ENCODE peak calls at places on chromosomes 16 and 17, in six cellular contexts. Z is tibial artery, B is psoas muscle, K is colonic mucosa, Y is left ventricle myocardium inferior, J is coronary artery. S is an unnamed sample.

GRCh38 chr17:8253801-8254200 is 4.7 kb downstream of the PFAS start:
- DNase-seq in Z (no peak), B (no peak), K (peak), Y (no peak), J (no peak), S (no peak)

GRCh38 chr17:4789951-4790704 is 1.4 kb downstream of the GLTPD2 start:
- DNase-seq in Z (peak), B (peak), K (peak), Y (peak), J (peak), S (peak)

GRCh38 chr16:853981-854807 is 53.7 kb upstream of the GNG13 start:
- DNase-seq in Z (no peak), B (no peak), K (no peak), Y (no peak), J (no peak), S (no peak)

GRCh38 chr17:47145351-47145750 is 43.7 kb downstream of the CDC27 start:
- DNase-seq in Z (no peak), B (no peak), K (no peak), Y (no peak), J (no peak), S (no peak)

GRCh38 chr17:74426551-74427047 is 5.3 kb upstream of the GPRC5C start:
- DNase-seq in Z (no peak), B (no peak), K (no peak), Y (no peak), J (no peak), S (no peak)

GRCh38 chr16:87108941-87109340 is 208.3 kb downstream of the C16orf95 start:
- DNase-seq in Z (no peak), B (no peak), K (no peak), Y (no peak), J (no peak), S (no peak)

GRCh38 chr17:73786286-73786743 is 142.1 kb upstream of the SDK2 start:
- DNase-seq in Z (no peak), B (no peak), K (peak), Y (no peak), J (no peak), S (no peak)

GRCh38 chr16:30903002-30903401 is 6.6 kb downstream of the CTF1 start:
- DNase-seq in Z (no peak), B (no peak), K (no peak), Y (no peak), J (no peak), S (no peak)

GRCh38 chr16:53414381-53414780 is 19.9 kb upstream of the RBL2 start:
- DNase-seq in Z (no peak), B (no peak), K (no peak), Y (no peak), J (no peak), S (no peak)

GRCh38 chr16:31083081-31083480 is 5.7 kb downstream of the PRSS53 start:
- DNase-seq in Z (no peak), B (no peak), K (no peak), Y (no peak), J (no peak), S (no peak)

GRCh38 chr16:27759301-27759871 is 209.4 kb downstream of the KATNIP start:
- DNase-seq in Z (no peak), B (no peak), K (no peak), Y (no peak), J (no peak), S (no peak)

GRCh38 chr16:6682142-6682811 is 650.4 kb upstream of the RBFOX1 start:
- DNase-seq in Z (peak), B (no peak), K (peak), Y (no peak), J (no peak), S (no peak)

GRCh38 chr17:62628845-62629555 is 1.5 kb downstream of the MRC2 start:
- DNase-seq in Z (no peak), B (peak), K (no peak), Y (no peak), J (no peak), S (no peak)

GRCh38 chr17:83096401-83097220 is 17.2 kb downstream of the METRNL start:
- DNase-seq in Z (no peak), B (no peak), K (peak), Y (no peak), J (no peak), S (no peak)

GRCh38 chr17:39166437-39167335 is 725 bp upstream of the ARL5C start:
- DNase-seq in Z (no peak), B (no peak), K (no peak), Y (no peak), J (no peak), S (no peak)

GRCh38 chr16:72467157-72467759 is 295.3 kb upstream of the PMFBP1 start:
- DNase-seq in Z (no peak), B (no peak), K (no peak), Y (no peak), J (no peak), S (no peak)

GRCh38 chr17:27579897-27580321 is 51.1 kb upstream of the LGALS9 start:
- DNase-seq in Z (no peak), B (no peak), K (no peak), Y (no peak), J (no peak), S (no peak)

GRCh38 chr17:75842963-75843576 is 1.1 kb downstream of the UNC13D start:
- DNase-seq in Z (no peak), B (no peak), K (no peak), Y (no peak), J (no peak), S (no peak)

GRCh38 chr16:17749706-17750105 is 278.9 kb upstream of the XYLT1 start:
- DNase-seq in Z (no peak), B (no peak), K (no peak), Y (no peak), J (no peak), S (no peak)

GRCh38 chr16:85316321-85316919 is 204.1 kb upstream of the CIBAR2 start:
- DNase-seq in Z (no peak), B (peak), K (peak), Y (peak), J (no peak), S (no peak)

GRCh38 chr17:63702223-63702577 is 2.3 kb upstream of the LIMD2 start:
- DNase-seq in Z (no peak), B (no peak), K (peak), Y (no peak), J (no peak), S (no peak)

GRCh38 chr17:77863814-77864161 is 94.7 kb upstream of the TNRC6C start:
- DNase-seq in Z (peak), B (peak), K (peak), Y (peak), J (no peak), S (no peak)

GRCh38 chr17:880074-880870 is 98.1 kb downstream of the MRM3 start:
- DNase-seq in Z (no peak), B (no peak), K (no peak), Y (no peak), J (no peak), S (no peak)

GRCh38 chr16:25051446-25052160 is 36.4 kb upstream of the ARHGAP17 start:
- DNase-seq in Z (no peak), B (no peak), K (no peak), Y (no peak), J (no peak), S (no peak)

GRCh38 chr16:86071611-86072240 is 172.8 kb downstream of the IRF8 start:
- DNase-seq in Z (no peak), B (no peak), K (no peak), Y (no peak), J (no peak), S (no peak)

GRCh38 chr17:39018267-39019134 is 51.3 kb upstream of the FBXO47 start:
- DNase-seq in Z (no peak), B (no peak), K (no peak), Y (no peak), J (no peak), S (no peak)

GRCh38 chr17:45319239-45319703 is 2.5 kb upstream of the MAP3K14 start:
- DNase-seq in Z (no peak), B (no peak), K (peak), Y (no peak), J (no peak), S (no peak)

GRCh38 chr16:58684001-58684353 is 593 bp downstream of the SLC38A7 start:
- DNase-seq in Z (no peak), B (no peak), K (no peak), Y (peak), J (no peak), S (no peak)

GRCh38 chr16:30353438-30354129 is 1.5 kb downstream of the CD2BP2 start:
- DNase-seq in Z (no peak), B (no peak), K (no peak), Y (no peak), J (no peak), S (no peak)

GRCh38 chr16:48959204-48959603 is 322.4 kb downstream of the CBLN1 start:
- DNase-seq in Z (no peak), B (no peak), K (no peak), Y (no peak), J (no peak), S (no peak)

GRCh38 chr17:16446338-16446983 is 31.1 kb downstream of the TRPV2 start:
- DNase-seq in Z (no peak), B (no peak), K (no peak), Y (no peak), J (no peak), S (no peak)

GRCh38 chr17:74478369-74479100 is 12.1 kb downstream of the CD300A start:
- DNase-seq in Z (no peak), B (no peak), K (no peak), Y (no peak), J (no peak), S (no peak)

GRCh38 chr16:88839026-88839529 is 17.7 kb downstream of the GALNS start:
- DNase-seq in Z (no peak), B (no peak), K (no peak), Y (no peak), J (no peak), S (no peak)
- TF ChIP-seq CTCF in Z (no peak), B (no peak), K (no peak), Y (peak), J (no peak), S (no peak)

GRCh38 chr17:41935641-41936040 is 5.2 kb downstream of the ODAD4 start:
- DNase-seq in Z (no peak), B (no peak), K (no peak), Y (no peak), J (no peak), S (no peak)
- TF ChIP-seq CTCF in Z (no peak), B (no peak), K (no peak), Y (no peak), J (no peak), S (no peak)

DNA sequence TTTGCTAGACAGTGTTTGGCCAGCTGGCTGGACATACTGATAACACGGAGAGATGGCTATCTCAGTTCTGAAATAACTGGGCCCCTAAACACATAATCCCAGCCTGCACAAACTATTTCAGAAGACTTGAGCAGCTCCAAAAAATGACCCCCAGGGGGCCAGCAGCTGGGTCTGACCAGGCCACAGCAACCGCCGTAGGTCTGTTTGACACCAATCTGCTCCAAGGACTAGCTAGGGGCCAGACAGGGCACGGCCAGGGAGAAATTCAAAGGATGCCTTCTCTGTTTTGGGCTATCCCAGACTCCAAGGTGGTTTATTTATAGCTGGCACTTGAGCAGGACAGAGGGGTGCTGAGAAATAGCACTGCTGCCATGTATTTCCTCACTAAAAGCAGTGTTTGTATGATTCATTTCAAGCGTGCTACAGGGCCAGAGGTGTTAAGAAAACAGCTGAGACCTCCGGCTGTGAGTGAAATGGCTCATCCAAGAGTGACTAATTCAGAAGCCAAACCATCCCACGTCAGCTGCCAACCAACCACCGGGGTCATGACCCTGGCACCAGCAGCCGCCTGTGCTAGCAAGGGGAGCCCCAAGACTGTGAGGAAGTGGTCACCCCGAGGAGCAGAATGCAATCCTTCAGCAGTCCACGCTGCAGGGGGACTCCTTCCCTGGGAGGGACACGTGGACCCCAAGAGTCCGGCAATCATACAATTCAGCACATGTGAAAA is 5.7 kb downstream of the GGA2 start:
- DNase-seq in Z (peak), B (peak), K (peak), Y (no peak), J (peak), S (peak)
- TF ChIP-seq CTCF in Z (no peak), B (no peak), K (no peak), Y (no peak), J (no peak), S (no peak)

GRCh38 chr17:44095647-44096496 is 25.3 kb downstream of the G6PC3 start:
- DNase-seq in Z (peak), B (peak), K (peak), Y (peak), J (no peak), S (peak)
- TF ChIP-seq CTCF in Z (peak), B (no peak), K (no peak), Y (peak), J (no peak), S (no peak)

GRCh38 chr17:6551909-6552768 is 4.2 kb downstream of the PITPNM3 start:
- DNase-seq in Z (no peak), B (no peak), K (peak), Y (no peak), J (no peak), S (no peak)
- TF ChIP-seq CTCF in Z (no peak), B (no peak), K (no peak), Y (no peak), J (no peak), S (no peak)

DNA sequence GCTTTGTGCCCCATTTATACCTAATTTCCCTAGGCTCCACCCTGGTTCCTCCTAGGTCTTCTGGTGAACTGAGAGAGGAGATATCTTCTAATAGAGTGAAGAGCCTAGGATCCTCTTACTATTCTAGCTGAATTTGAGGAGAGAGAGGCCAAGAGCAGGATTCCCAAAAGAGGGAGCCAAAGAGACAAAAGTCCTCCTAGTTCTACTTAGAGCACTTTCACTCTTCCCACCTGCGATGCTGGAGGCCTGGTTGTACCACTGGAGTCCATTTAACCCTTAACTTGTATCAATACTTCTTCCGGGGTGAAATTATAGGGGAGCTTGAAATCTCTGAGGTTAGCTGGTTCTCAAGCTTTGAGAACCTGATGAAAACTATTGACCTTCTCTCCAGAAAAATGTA is 3.4 kb upstream of the SSH2 start:
- DNase-seq in Z (no peak), B (no peak), K (no peak), Y (no peak), J (no peak), S (no peak)
- TF ChIP-seq CTCF in Z (no peak), B (no peak), K (no peak), Y (no peak), J (no peak), S (no peak)

DNA sequence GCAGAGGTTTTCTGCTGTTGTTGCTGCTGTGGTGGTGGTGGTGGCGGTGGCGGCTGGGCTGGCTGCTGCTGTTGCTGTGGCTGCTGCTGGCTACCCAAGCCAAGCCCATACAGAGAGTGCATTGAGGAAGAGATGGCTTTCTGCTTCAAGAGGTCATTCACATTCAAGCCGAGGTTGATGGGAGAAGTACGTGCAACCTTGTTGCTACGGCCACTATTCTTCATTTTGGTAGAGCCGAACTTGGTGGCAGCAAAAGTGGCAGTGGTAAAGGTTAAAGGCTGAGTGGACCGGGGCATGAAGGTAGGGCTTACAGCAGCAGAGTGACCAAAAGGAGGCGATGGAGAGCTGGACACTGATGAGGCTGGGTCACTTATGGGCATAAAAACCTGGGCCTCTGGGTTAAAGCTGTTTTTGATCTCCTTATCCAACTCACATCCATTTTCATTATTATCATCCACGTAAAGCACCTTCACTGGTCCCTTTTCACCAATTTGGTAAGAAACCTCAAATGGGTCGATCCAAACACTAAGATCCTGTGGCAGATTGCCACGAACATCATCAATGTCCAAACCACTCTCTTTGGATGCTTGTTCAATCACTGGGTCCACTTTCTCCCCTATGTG is 2.8 kb downstream of the TOB1 start:
- DNase-seq in Z (peak), B (no peak), K (peak), Y (no peak), J (no peak), S (no peak)
- TF ChIP-seq CTCF in Z (peak), B (peak), K (peak), Y (peak), J (peak), S (peak)

DNA sequence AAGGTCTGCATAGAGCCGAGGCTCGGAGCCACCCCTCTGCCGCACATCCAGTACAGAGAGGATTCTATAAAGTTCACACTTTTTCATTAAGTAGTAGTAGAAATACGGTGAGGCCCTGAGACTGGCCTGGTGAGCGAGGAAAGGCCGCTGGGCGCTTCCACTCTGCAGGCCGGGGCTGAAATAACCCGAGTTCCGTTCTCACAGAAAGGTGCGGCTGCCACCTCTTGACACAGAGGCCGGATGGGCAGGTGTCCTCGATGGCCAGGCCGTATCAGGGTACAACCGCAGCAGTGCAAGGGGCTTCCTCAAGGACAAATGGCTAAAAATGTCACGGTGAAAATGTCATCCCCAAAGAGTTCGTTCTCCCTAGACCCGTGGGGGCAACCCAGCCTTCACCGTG is 770 bp upstream of the PCYT2 start:
- DNase-seq in Z (no peak), B (no peak), K (no peak), Y (no peak), J (no peak), S (no peak)
- TF ChIP-seq CTCF in Z (no peak), B (no peak), K (peak), Y (no peak), J (no peak), S (no peak)

GRCh38 chr17:33292184-33292980 is 713 bp downstream of the ASIC2 start:
- DNase-seq in Z (no peak), B (peak), K (peak), Y (no peak), J (no peak), S (no peak)

GRCh38 chr17:33288954-33289353 is 4.1 kb downstream of the ASIC2 start:
- DNase-seq in Z (no peak), B (no peak), K (no peak), Y (no peak), J (no peak), S (no peak)

GRCh38 chr17:33292981-33293867 is at the start of gene ASIC2:
- DNase-seq in Z (no peak), B (peak), K (peak), Y (no peak), J (no peak), S (no peak)

GRCh38 chr17:33290156-33290697 is 2.9 kb downstream of the ASIC2 start:
- DNase-seq in Z (no peak), B (no peak), K (no peak), Y (no peak), J (no peak), S (no peak)

DNA sequence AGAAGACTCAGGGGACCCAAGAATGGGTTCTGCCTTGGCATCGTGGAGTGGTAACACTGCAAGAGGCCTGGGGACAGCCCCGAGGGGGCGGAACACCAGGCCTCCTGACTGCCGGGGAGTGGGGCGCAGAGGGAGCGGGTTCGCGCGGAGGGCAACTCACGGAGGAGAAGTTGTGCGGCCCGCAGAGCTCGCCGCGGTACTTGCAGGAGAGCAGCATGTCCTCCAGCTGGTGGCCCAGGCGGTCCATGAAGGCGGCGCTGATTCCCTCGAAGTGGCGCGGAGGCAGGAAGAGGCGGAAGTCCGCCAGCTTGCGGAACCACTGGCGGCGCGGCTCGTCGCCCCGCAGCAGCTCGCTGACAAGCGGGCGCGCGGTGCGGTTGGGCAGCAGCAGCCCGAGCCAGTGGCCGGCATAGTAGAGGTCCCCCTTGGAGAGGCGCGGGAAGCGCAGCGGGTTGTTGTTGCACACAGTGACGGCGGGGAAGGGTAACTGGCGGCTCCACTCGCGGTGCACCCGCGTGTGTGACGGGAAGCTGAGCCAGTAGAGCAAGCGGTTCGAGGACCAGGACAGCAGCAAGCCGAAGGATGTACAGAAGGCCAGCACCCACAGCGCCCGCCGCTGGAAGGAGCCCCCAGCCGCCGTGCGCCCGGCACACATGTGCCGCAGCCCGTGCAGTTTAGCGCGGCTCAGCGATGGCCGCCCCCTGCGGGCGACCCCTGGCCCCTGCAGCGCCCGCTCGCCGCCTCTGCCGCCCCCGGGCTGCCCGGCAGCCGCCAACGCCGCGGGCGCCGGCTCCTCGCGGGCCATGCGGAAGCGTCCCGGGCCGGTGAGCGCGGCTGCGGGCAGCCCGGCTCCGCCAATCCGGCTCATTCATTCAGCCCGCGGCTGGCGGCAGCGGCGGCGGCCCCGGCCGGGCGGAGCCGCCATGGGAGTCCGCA is 1.6 kb downstream of the ASIC2 start:
- DNase-seq in Z (no peak), B (peak), K (peak), Y (no peak), J (no peak), S (no peak)
- TF ChIP-seq CTCF in Z (no peak), B (no peak), K (no peak), Y (no peak), J (no peak), S (no peak)